ENCODE peak calls at places on chromosome 1, in six cellular contexts. One of them, this sample, is unnamed.

GRCh38 chr1:54791880-54792522 is 9.1 kb downstream of the TTC22 start:
- DNase-seq in GM03348: no peak
- DNase-seq in osteocyte: no peak
- DNase-seq in HCT116: peak
- DNase-seq in colonic mucosa: peak
- DNase-seq in NCI-H774: no peak
- DNase-seq in this sample: peak

GRCh38 chr1:246771366-246771765 is 47.2 kb downstream of the SCCPDH start:
- DNase-seq in GM03348: no peak
- DNase-seq in osteocyte: no peak
- DNase-seq in HCT116: no peak
- DNase-seq in colonic mucosa: no peak
- DNase-seq in NCI-H774: no peak
- DNase-seq in this sample: no peak

GRCh38 chr1:81801834-81802531 is 1.2 kb downstream of the ADGRL2 start:
- DNase-seq in GM03348: peak
- DNase-seq in osteocyte: peak
- DNase-seq in HCT116: no peak
- DNase-seq in colonic mucosa: peak
- DNase-seq in NCI-H774: peak
- DNase-seq in this sample: peak

GRCh38 chr1:172902861-172903381 is 147.8 kb downstream of the TNFSF18 start:
- DNase-seq in GM03348: peak
- DNase-seq in osteocyte: no peak
- DNase-seq in HCT116: no peak
- DNase-seq in colonic mucosa: no peak
- DNase-seq in NCI-H774: no peak
- DNase-seq in this sample: no peak

GRCh38 chr1:68384321-68384813 is 65.4 kb downstream of the RPE65 start:
- DNase-seq in GM03348: peak
- DNase-seq in osteocyte: no peak
- DNase-seq in HCT116: peak
- DNase-seq in colonic mucosa: no peak
- DNase-seq in NCI-H774: peak
- DNase-seq in this sample: peak

GRCh38 chr1:225651376-225651871 is 1.5 kb downstream of the ENAH start:
- DNase-seq in GM03348: peak
- DNase-seq in osteocyte: no peak
- DNase-seq in HCT116: no peak
- DNase-seq in colonic mucosa: no peak
- DNase-seq in NCI-H774: no peak
- DNase-seq in this sample: no peak

GRCh38 chr1:233704882-233705723 is 91.2 kb downstream of the KCNK1 start:
- DNase-seq in GM03348: no peak
- DNase-seq in osteocyte: no peak
- DNase-seq in HCT116: no peak
- DNase-seq in colonic mucosa: no peak
- DNase-seq in NCI-H774: no peak
- DNase-seq in this sample: no peak

GRCh38 chr1:21216835-21217811 is 40.4 kb upstream of the EIF4G3 start:
- DNase-seq in GM03348: peak
- DNase-seq in osteocyte: no peak
- DNase-seq in HCT116: peak
- DNase-seq in colonic mucosa: peak
- DNase-seq in NCI-H774: no peak
- DNase-seq in this sample: peak